ENCODE peak calls at places on chromosomes 6 and 20, in five cellular contexts. G, X, U, E and J are unnamed samples.
A peak's percentile ranks its signal among the peaks of the same experiment; 100 is the strongest.

GRCh38 chr20:53142225-53142624 is 170.1 kb downstream of the TSHZ2 start:
- DNase-seq in X (peak; percentile 49), U (no peak), E (no peak), G (peak; percentile 8), J (no peak)

GRCh38 chr6:31815025-31815838 is at the start of the genes HSPA1A and HSPA1L:
- DNase-seq in X (peak; percentile 100), G (peak; percentile 95), E (no peak), U (peak; percentile 93), J (peak; percentile 98)

GRCh38 chr6:81998432-81998831 is 246.0 kb upstream of the TENT5A start:
- DNase-seq in G (no peak), X (no peak), E (no peak), U (no peak), J (no peak)

GRCh38 chr6:49775043-49775442 is 12.0 kb downstream of the PGK2 start:
- DNase-seq in X (no peak), G (no peak), U (no peak), E (no peak), J (no peak)

GRCh38 chr6:63348836-63349235 is 29.1 kb upstream of the LGSN start:
- DNase-seq in E (no peak), U (no peak), G (no peak), X (no peak), J (no peak)

GRCh38 chr20:52103911-52104545 is 87.6 kb downstream of the ZFP64 start:
- DNase-seq in U (peak; percentile 65), E (no peak), G (no peak), X (no peak), J (peak; percentile 85)

GRCh38 chr6:9428416-9429172 is 986.3 kb downstream of the TFAP2A start:
- DNase-seq in X (no peak), U (no peak), G (no peak), E (no peak), J (no peak)

GRCh38 chr6:29763491-29764289 is 40.5 kb downstream of the HLA-F start:
- DNase-seq in E (no peak), G (no peak), X (no peak), U (no peak), J (no peak)

GRCh38 chr6:28856617-28857000 is 67.2 kb downstream of the TRIM27 start:
- DNase-seq in X (no peak), U (no peak), G (no peak), E (no peak), J (no peak)

GRCh38 chr20:64257107-64257757 is 1.7 kb downstream of the PCMTD2 start:
- DNase-seq in E (no peak), X (no peak), G (no peak), U (no peak), J (no peak)

GRCh38 chr6:170102582-170103481 is 188.0 kb downstream of the DLL1 start:
- DNase-seq in X (no peak), G (no peak), U (no peak), E (no peak), J (no peak)

GRCh38 chr6:21885532-21886089 is 292.1 kb downstream of the SOX4 start:
- DNase-seq in U (no peak), G (no peak), E (no peak), X (no peak), J (no peak)

GRCh38 chr6:4647414-4648365 is 128.5 kb upstream of the CDYL start:
- DNase-seq in X (peak; percentile 87), E (no peak), U (peak; percentile 60), G (peak; percentile 53), J (peak; percentile 91)

GRCh38 chr6:67630146-67630545 is 1004.9 kb upstream of the ADGRB3 start:
- DNase-seq in U (no peak), G (no peak), E (no peak), X (peak; percentile 19), J (no peak)

GRCh38 chr6:132527791-132528190 is 10.3 kb upstream of the TAAR9 start:
- DNase-seq in U (no peak), E (no peak), G (no peak), X (no peak), J (no peak)

GRCh38 chr6:158758941-158759479 is 60.2 kb downstream of the EZR start:
- DNase-seq in G (no peak), X (no peak), E (no peak), U (no peak), J (no peak)

GRCh38 chr6:149855040-149855654 is 9.0 kb downstream of the LRP11 start:
- DNase-seq in G (peak; percentile 78), E (no peak), X (no peak), U (no peak), J (no peak)

GRCh38 chr6:125947581-125947980 is 9.0 kb upstream of the HINT3 start:
- DNase-seq in E (no peak), X (no peak), U (no peak), G (no peak), J (no peak)

GRCh38 chr20:31667315-31668285 is 29.9 kb downstream of the COX4I2 start:
- DNase-seq in X (peak; percentile 35), E (no peak), U (no peak), G (no peak), J (no peak)

GRCh38 chr20:58408603-58409246 is 19.7 kb downstream of the VAPB start:
- DNase-seq in X (no peak), E (no peak), U (no peak), G (peak; percentile 88), J (no peak)

GRCh38 chr6:165805604-165806003 is 142.6 kb upstream of the PDE10A start:
- DNase-seq in E (no peak), G (no peak), X (no peak), U (no peak), J (peak; percentile 21)

GRCh38 chr20:35511814-35512420 is 17.5 kb downstream of the C20orf173 start:
- DNase-seq in X (peak; percentile 48), E (no peak), U (no peak), G (peak; percentile 53), J (peak; percentile 45)

GRCh38 chr6:122610690-122611455 is 668 bp downstream of the PKIB start:
- DNase-seq in G (peak; percentile 15), U (peak; percentile 33), E (no peak), X (no peak), J (peak; percentile 81)

GRCh38 chr20:33499347-33499746 is 9.5 kb downstream of the CBFA2T2 start:
- DNase-seq in G (no peak), E (peak; percentile 9), U (no peak), X (no peak), J (no peak)

GRCh38 chr20:44616604-44616964 is 34.2 kb downstream of the PKIG start:
- DNase-seq in G (no peak), X (peak; percentile 75), E (no peak), U (no peak), J (peak; percentile 67)

GRCh38 chr6:108838101-108838717 is 10.0 kb upstream of the ARMC2 start:
- DNase-seq in X (peak; percentile 41), G (no peak), U (no peak), E (no peak), J (peak; percentile 87)

GRCh38 chr6:44087623-44088022 is 39.6 kb downstream of the MRPL14 start:
- DNase-seq in E (no peak), X (no peak), U (no peak), G (no peak), J (no peak)

GRCh38 chr6:3026811-3027626 is 27.3 kb downstream of the NQO2 start:
- DNase-seq in U (no peak), E (peak; percentile 63), X (peak; percentile 92), G (no peak), J (no peak)

GRCh38 chr20:5535211-5535756 is 214.9 kb upstream of the SHLD1 start:
- DNase-seq in U (no peak), E (no peak), G (peak; percentile 78), X (peak; percentile 66), J (no peak)

GRCh38 chr6:2931055-2931454 is 27.9 kb upstream of the SERPINB9 start:
- DNase-seq in U (no peak), E (no peak), G (no peak), X (no peak), J (peak; percentile 72)

GRCh38 chr20:53547664-53548239 is 45.9 kb downstream of the ZNF217 start:
- DNase-seq in X (peak; percentile 63), E (peak; percentile 21), G (peak; percentile 84), U (peak; percentile 9), J (peak; percentile 90)

GRCh38 chr6:113837170-113837569 is 20.0 kb upstream of the MARCKS start:
- DNase-seq in U (no peak), G (no peak), E (no peak), X (no peak), J (no peak)

GRCh38 chr6:105642708-105643107 is 239.8 kb upstream of the PREP start:
- DNase-seq in U (no peak), G (no peak), E (no peak), X (no peak), J (no peak)

DNA sequence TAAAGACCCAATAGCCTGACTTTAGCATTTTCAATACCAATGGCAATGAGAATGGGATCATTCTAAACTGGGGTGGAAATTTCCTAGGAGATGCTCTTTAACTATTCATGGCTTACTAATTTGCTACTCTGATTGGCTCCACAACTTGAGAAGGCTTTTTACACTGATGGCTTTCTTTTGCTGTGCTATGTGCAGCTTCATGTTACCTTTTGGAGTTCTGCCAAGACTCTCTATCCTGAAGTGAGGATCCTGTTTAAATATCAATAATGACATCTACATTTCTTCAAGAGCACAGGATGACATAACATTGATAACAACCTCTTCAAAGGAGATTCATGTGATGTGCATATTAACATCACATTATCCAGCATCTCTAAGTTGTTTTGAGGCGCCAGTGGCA is 43.4 kb upstream of the SIRPG start:
- DNase-seq in X (no peak), U (no peak), E (no peak), G (no peak), J (no peak)
- H3K27ac ChIP-seq in X (no peak overlapping the region), U (no peak overlapping the region), E (no peak overlapping the region), G (no peak overlapping the region), J (no peak overlapping the region)

GRCh38 chr6:154537942-154538341 is 27.5 kb upstream of the CNKSR3 start:
- DNase-seq in U (no peak), X (no peak), E (no peak), G (peak; percentile 58), J (no peak)
- H3K4me2 ChIP-seq in U (no peak overlapping the region), X (no peak overlapping the region), E (no peak overlapping the region), G (peak overlapping the region; percentile 75), J (peak overlapping the region; percentile 40)

DNA sequence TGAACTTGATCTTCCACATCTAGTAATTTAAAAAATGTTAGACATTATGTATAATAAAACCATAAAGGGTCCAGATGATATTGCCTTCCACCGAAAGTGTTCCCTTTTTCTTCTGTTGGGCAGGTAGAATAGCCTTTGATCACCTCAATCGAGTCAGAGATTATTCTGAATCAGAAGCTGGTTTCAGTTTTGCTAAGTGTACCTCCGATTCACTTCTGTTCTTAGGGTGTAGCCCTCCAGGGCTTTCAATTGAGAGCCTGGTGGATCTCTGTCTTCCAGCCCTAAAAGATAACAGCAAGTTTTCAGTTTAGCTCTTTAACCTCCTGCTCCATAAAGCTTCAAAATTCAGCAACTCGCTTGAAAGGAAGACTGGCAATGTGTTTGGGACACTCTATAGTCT is 21.1 kb upstream of the AIG1 start:
- DNase-seq in E (no peak), U (no peak), G (no peak), X (no peak), J (no peak)
- TF ChIP-seq CREB1 in E (no peak), U (no peak), G (no peak), X (no peak), J (no peak)

DNA sequence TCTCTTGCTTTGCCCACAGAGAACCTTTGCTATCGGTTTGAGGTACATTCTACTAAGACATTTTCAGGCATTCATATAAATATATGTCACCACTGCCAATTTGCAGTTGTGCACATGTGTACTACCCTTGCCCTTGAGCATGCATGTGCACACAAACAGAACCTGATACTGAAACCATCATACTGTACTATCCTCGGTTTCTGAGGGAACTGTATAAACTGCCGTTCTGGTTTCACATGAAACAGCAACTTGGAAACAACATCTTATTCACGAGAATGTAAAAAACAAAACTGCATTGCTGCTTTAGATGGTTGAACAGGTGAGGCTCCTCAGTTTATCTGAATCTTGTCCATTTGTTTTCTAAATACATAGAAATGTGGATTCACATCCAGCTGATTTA is 151.2 kb upstream of the TMEM170B start:
- DNase-seq in E (peak; percentile 88), X (no peak), U (no peak), G (no peak), J (no peak)
- H3K27ac ChIP-seq in E (peak overlapping the region; percentile 74), X (no peak overlapping the region), U (no peak overlapping the region), G (no peak overlapping the region), J (no peak overlapping the region)

GRCh38 chr20:49572857-49573256 is 4.9 kb upstream of the PTGIS start:
- DNase-seq in X (no peak), G (no peak), E (no peak), U (no peak), J (peak; percentile 68)
- H3K4me2 ChIP-seq in X (no peak overlapping the region), G (no peak overlapping the region), E (peak overlapping the region; percentile 30), U (peak overlapping the region; percentile 9), J (peak overlapping the region; percentile 24)